ENCODE peak calls at places on chromosome 17, in eight cellular contexts. One of them, this sample, is unnamed.
A peak's percentile ranks its signal among the peaks of the same experiment; 100 is the strongest.

GRCh38 chr17:3005696-3006095 is 57.7 kb downstream of the OR1D5 start:
- DNase-seq in progenitor cell of endocrine pancreas: no peak
- DNase-seq in Calu3: no peak
- DNase-seq in sigmoid colon: no peak
- DNase-seq in neural crest cell: no peak
- DNase-seq in fibroblast of the aortic adventitia: no peak
- DNase-seq in ovary: no peak
- DNase-seq in foreskin fibroblast: no peak
- DNase-seq in this sample: no peak

GRCh38 chr17:82815354-82815753 is 24.5 kb downstream of the ZNF750 start:
- DNase-seq in foreskin fibroblast: no peak
- DNase-seq in Calu3: no peak
- DNase-seq in fibroblast of the aortic adventitia: no peak
- DNase-seq in progenitor cell of endocrine pancreas: no peak
- DNase-seq in ovary: no peak
- DNase-seq in neural crest cell: no peak
- DNase-seq in sigmoid colon: no peak
- DNase-seq in this sample: no peak

GRCh38 chr17:45931677-45932076 is 37.3 kb downstream of the MAPT start:
- DNase-seq in progenitor cell of endocrine pancreas: no peak
- DNase-seq in fibroblast of the aortic adventitia: no peak
- DNase-seq in ovary: no peak
- DNase-seq in Calu3: no peak
- DNase-seq in neural crest cell: no peak
- DNase-seq in foreskin fibroblast: no peak
- DNase-seq in sigmoid colon: no peak
- DNase-seq in this sample: no peak

GRCh38 chr17:49229076-49229804 is 1.3 kb downstream of the PHOSPHO1 start:
- DNase-seq in neural crest cell: no peak
- DNase-seq in foreskin fibroblast: no peak
- DNase-seq in ovary: no peak
- DNase-seq in progenitor cell of endocrine pancreas: no peak
- DNase-seq in Calu3: no peak
- DNase-seq in fibroblast of the aortic adventitia: no peak
- DNase-seq in sigmoid colon: no peak
- DNase-seq in this sample: no peak

GRCh38 chr17:146983-147761 is 9.8 kb downstream of the SCGB1C2 start:
- DNase-seq in fibroblast of the aortic adventitia: no peak
- DNase-seq in ovary: peak; percentile 18
- DNase-seq in foreskin fibroblast: no peak
- DNase-seq in sigmoid colon: peak; percentile 55
- DNase-seq in neural crest cell: no peak
- DNase-seq in Calu3: no peak
- DNase-seq in progenitor cell of endocrine pancreas: peak; percentile 7
- DNase-seq in this sample: no peak

GRCh38 chr17:5019475-5019956 is 15.7 kb downstream of the SLC52A1 start:
- DNase-seq in foreskin fibroblast: no peak
- DNase-seq in ovary: no peak
- DNase-seq in sigmoid colon: no peak
- DNase-seq in progenitor cell of endocrine pancreas: no peak
- DNase-seq in Calu3: no peak
- DNase-seq in fibroblast of the aortic adventitia: no peak
- DNase-seq in neural crest cell: no peak
- DNase-seq in this sample: no peak

GRCh38 chr17:31811021-31811565 is 48.0 kb downstream of the COPRS start:
- DNase-seq in Calu3: no peak
- DNase-seq in sigmoid colon: no peak
- DNase-seq in fibroblast of the aortic adventitia: peak; percentile 80
- DNase-seq in neural crest cell: no peak
- DNase-seq in foreskin fibroblast: no peak
- DNase-seq in ovary: no peak
- DNase-seq in progenitor cell of endocrine pancreas: no peak
- DNase-seq in this sample: no peak

GRCh38 chr17:231966-232807 is 50.7 kb upstream of the DOC2B start:
- DNase-seq in fibroblast of the aortic adventitia: no peak
- DNase-seq in ovary: no peak
- DNase-seq in sigmoid colon: peak; percentile 48
- DNase-seq in progenitor cell of endocrine pancreas: no peak
- DNase-seq in neural crest cell: no peak
- DNase-seq in foreskin fibroblast: no peak
- DNase-seq in Calu3: no peak
- DNase-seq in this sample: no peak

GRCh38 chr17:53234138-53234537 is 588.6 kb upstream of the KIF2B start:
- DNase-seq in ovary: no peak
- DNase-seq in sigmoid colon: no peak
- DNase-seq in foreskin fibroblast: no peak
- DNase-seq in neural crest cell: no peak
- DNase-seq in progenitor cell of endocrine pancreas: no peak
- DNase-seq in fibroblast of the aortic adventitia: no peak
- DNase-seq in Calu3: no peak
- DNase-seq in this sample: no peak

GRCh38 chr17:82583720-82584234 is 64.2 kb downstream of the FOXK2 start:
- DNase-seq in neural crest cell: no peak
- DNase-seq in sigmoid colon: no peak
- DNase-seq in ovary: no peak
- DNase-seq in Calu3: no peak
- DNase-seq in fibroblast of the aortic adventitia: no peak
- DNase-seq in progenitor cell of endocrine pancreas: no peak
- DNase-seq in foreskin fibroblast: no peak
- DNase-seq in this sample: no peak

GRCh38 chr17:43671075-43671692 is 9.5 kb upstream of the MEOX1 start:
- DNase-seq in ovary: no peak
- DNase-seq in fibroblast of the aortic adventitia: peak; percentile 62
- DNase-seq in progenitor cell of endocrine pancreas: no peak
- DNase-seq in sigmoid colon: no peak
- DNase-seq in foreskin fibroblast: peak; percentile 64
- DNase-seq in neural crest cell: no peak
- DNase-seq in Calu3: no peak
- DNase-seq in this sample: no peak

GRCh38 chr17:73551144-73551543 is 93.1 kb downstream of the SDK2 start:
- DNase-seq in neural crest cell: no peak
- DNase-seq in fibroblast of the aortic adventitia: no peak
- DNase-seq in ovary: no peak
- DNase-seq in progenitor cell of endocrine pancreas: no peak
- DNase-seq in sigmoid colon: no peak
- DNase-seq in foreskin fibroblast: no peak
- DNase-seq in Calu3: no peak
- DNase-seq in this sample: no peak

GRCh38 chr17:78329263-78330059 is 30.4 kb downstream of the SOCS3 start:
- DNase-seq in foreskin fibroblast: peak; percentile 87
- DNase-seq in ovary: peak; percentile 53
- DNase-seq in fibroblast of the aortic adventitia: peak; percentile 64
- DNase-seq in progenitor cell of endocrine pancreas: no peak
- DNase-seq in neural crest cell: no peak
- DNase-seq in Calu3: peak; percentile 72
- DNase-seq in sigmoid colon: no peak
- DNase-seq in this sample: no peak

GRCh38 chr17:83144421-83145357 is 65.3 kb downstream of the METRNL start:
- DNase-seq in fibroblast of the aortic adventitia: peak; percentile 73
- DNase-seq in ovary: peak; percentile 50
- DNase-seq in progenitor cell of endocrine pancreas: no peak
- DNase-seq in sigmoid colon: peak; percentile 69
- DNase-seq in neural crest cell: no peak
- DNase-seq in Calu3: no peak
- DNase-seq in foreskin fibroblast: peak; percentile 62
- DNase-seq in this sample: no peak

GRCh38 chr17:78645421-78646295 is 68.5 kb upstream of the DNAH17 start:
- DNase-seq in Calu3: peak; percentile 25
- DNase-seq in progenitor cell of endocrine pancreas: no peak
- DNase-seq in sigmoid colon: peak; percentile 89
- DNase-seq in foreskin fibroblast: no peak
- DNase-seq in ovary: no peak
- DNase-seq in fibroblast of the aortic adventitia: peak; percentile 10
- DNase-seq in neural crest cell: no peak
- DNase-seq in this sample: peak; percentile 64

GRCh38 chr17:39765766-39766165 is 28.0 kb downstream of the GRB7 start:
- DNase-seq in progenitor cell of endocrine pancreas: no peak
- DNase-seq in fibroblast of the aortic adventitia: no peak
- DNase-seq in foreskin fibroblast: no peak
- DNase-seq in neural crest cell: no peak
- DNase-seq in ovary: no peak
- DNase-seq in Calu3: no peak
- DNase-seq in sigmoid colon: no peak
- DNase-seq in this sample: no peak

GRCh38 chr17:76351526-76352071 is 2.1 kb downstream of the PRPSAP1 start:
- DNase-seq in fibroblast of the aortic adventitia: no peak
- DNase-seq in Calu3: no peak
- DNase-seq in ovary: no peak
- DNase-seq in progenitor cell of endocrine pancreas: no peak
- DNase-seq in neural crest cell: no peak
- DNase-seq in foreskin fibroblast: no peak
- DNase-seq in sigmoid colon: no peak
- DNase-seq in this sample: no peak

GRCh38 chr17:76353599-76354316 is at the start of gene PRPSAP1:
- DNase-seq in ovary: peak; percentile 87
- DNase-seq in fibroblast of the aortic adventitia: peak; percentile 93
- DNase-seq in neural crest cell: peak; percentile 85
- DNase-seq in Calu3: peak; percentile 87
- DNase-seq in progenitor cell of endocrine pancreas: peak; percentile 70
- DNase-seq in foreskin fibroblast: peak; percentile 89
- DNase-seq in sigmoid colon: peak; percentile 92
- DNase-seq in this sample: peak; percentile 74

GRCh38 chr17:76354747-76355310 is 1.1 kb upstream of the PRPSAP1 start:
- DNase-seq in ovary: no peak
- DNase-seq in Calu3: no peak
- DNase-seq in fibroblast of the aortic adventitia: no peak
- DNase-seq in progenitor cell of endocrine pancreas: no peak
- DNase-seq in neural crest cell: no peak
- DNase-seq in sigmoid colon: no peak
- DNase-seq in foreskin fibroblast: no peak
- DNase-seq in this sample: no peak

GRCh38 chr17:76354317-76354729 is 607 bp upstream of the PRPSAP1 start:
- DNase-seq in progenitor cell of endocrine pancreas: no peak
- DNase-seq in foreskin fibroblast: no peak
- DNase-seq in ovary: no peak
- DNase-seq in sigmoid colon: no peak
- DNase-seq in Calu3: no peak
- DNase-seq in fibroblast of the aortic adventitia: no peak
- DNase-seq in neural crest cell: no peak
- DNase-seq in this sample: no peak

DNA sequence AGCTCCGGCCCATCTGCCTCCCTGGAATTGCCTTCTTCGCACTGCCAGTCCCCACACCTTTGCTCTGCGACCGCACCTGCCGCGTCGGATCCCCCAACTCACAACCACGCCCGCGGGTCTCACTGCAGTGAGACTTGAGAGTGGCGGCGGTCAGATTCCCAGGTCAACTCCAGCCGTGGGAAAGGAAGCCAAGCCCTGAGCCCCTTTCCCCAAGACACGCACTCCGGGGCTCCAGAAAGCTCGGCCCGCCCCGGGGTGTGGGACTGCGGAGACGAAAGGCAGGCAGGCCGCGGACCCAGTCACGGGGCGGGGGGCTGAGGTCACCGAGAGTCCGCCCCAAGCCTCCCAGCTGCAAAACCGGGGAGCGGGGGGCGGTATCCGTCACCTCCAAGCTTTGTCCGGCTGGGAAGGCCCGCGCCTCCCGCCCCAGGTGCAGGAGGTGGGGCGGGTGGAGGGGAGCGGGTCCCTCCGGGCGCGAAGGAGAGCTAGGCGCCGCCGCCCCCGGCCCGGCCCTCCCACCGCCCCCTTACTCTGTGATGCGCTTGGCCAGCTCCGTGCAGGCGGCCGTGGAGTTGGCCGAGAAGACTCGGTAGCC is 615 bp downstream of the PRPSAP1 start:
- DNase-seq in fibroblast of the aortic adventitia: no peak
- DNase-seq in sigmoid colon: peak; percentile 68
- DNase-seq in Calu3: peak; percentile 11
- DNase-seq in foreskin fibroblast: no peak
- DNase-seq in ovary: peak; percentile 48
- DNase-seq in progenitor cell of endocrine pancreas: no peak
- DNase-seq in neural crest cell: no peak
- DNase-seq in this sample: no peak
- TF ChIP-seq CTCF in fibroblast of the aortic adventitia: no peak
- TF ChIP-seq CTCF in sigmoid colon: no peak
- TF ChIP-seq CTCF in Calu3: no peak
- TF ChIP-seq CTCF in foreskin fibroblast: no peak
- TF ChIP-seq CTCF in ovary: no peak
- TF ChIP-seq CTCF in progenitor cell of endocrine pancreas: no peak
- TF ChIP-seq CTCF in neural crest cell: no peak
- TF ChIP-seq CTCF in this sample: no peak

GRCh38 chr17:28366605-28367004 is 1.6 kb upstream of the SEBOX start:
- DNase-seq in neural crest cell: no peak
- DNase-seq in fibroblast of the aortic adventitia: no peak
- DNase-seq in sigmoid colon: no peak
- DNase-seq in Calu3: no peak
- DNase-seq in ovary: no peak
- DNase-seq in foreskin fibroblast: no peak
- DNase-seq in progenitor cell of endocrine pancreas: no peak
- DNase-seq in this sample: no peak
- TF ChIP-seq CTCF in neural crest cell: no peak
- TF ChIP-seq CTCF in fibroblast of the aortic adventitia: peak; percentile 8
- TF ChIP-seq CTCF in sigmoid colon: no peak
- TF ChIP-seq CTCF in Calu3: no peak
- TF ChIP-seq CTCF in ovary: no peak
- TF ChIP-seq CTCF in foreskin fibroblast: no peak
- TF ChIP-seq CTCF in progenitor cell of endocrine pancreas: no peak
- TF ChIP-seq CTCF in this sample: no peak

GRCh38 chr17:33596904-33597303 is 303.8 kb upstream of the ASIC2 start:
- DNase-seq in foreskin fibroblast: no peak
- DNase-seq in ovary: no peak
- DNase-seq in neural crest cell: no peak
- DNase-seq in Calu3: no peak
- DNase-seq in sigmoid colon: no peak
- DNase-seq in progenitor cell of endocrine pancreas: no peak
- DNase-seq in fibroblast of the aortic adventitia: no peak
- DNase-seq in this sample: no peak
- TF ChIP-seq CTCF in foreskin fibroblast: no peak
- TF ChIP-seq CTCF in ovary: no peak
- TF ChIP-seq CTCF in neural crest cell: no peak
- TF ChIP-seq CTCF in Calu3: no peak
- TF ChIP-seq CTCF in sigmoid colon: no peak
- TF ChIP-seq CTCF in progenitor cell of endocrine pancreas: no peak
- TF ChIP-seq CTCF in fibroblast of the aortic adventitia: no peak
- TF ChIP-seq CTCF in this sample: no peak

GRCh38 chr17:68353121-68353521 is 61.8 kb downstream of the ARSG start:
- DNase-seq in foreskin fibroblast: no peak
- DNase-seq in progenitor cell of endocrine pancreas: no peak
- DNase-seq in Calu3: no peak
- DNase-seq in neural crest cell: no peak
- DNase-seq in ovary: no peak
- DNase-seq in fibroblast of the aortic adventitia: no peak
- DNase-seq in sigmoid colon: no peak
- DNase-seq in this sample: no peak

GRCh38 chr17:68349157-68349556 is 57.9 kb downstream of the ARSG start:
- DNase-seq in ovary: no peak
- DNase-seq in progenitor cell of endocrine pancreas: no peak
- DNase-seq in sigmoid colon: no peak
- DNase-seq in Calu3: no peak
- DNase-seq in neural crest cell: no peak
- DNase-seq in fibroblast of the aortic adventitia: no peak
- DNase-seq in foreskin fibroblast: no peak
- DNase-seq in this sample: no peak

GRCh38 chr17:68355093-68355492 is 63.8 kb downstream of the ARSG start:
- DNase-seq in Calu3: no peak
- DNase-seq in foreskin fibroblast: peak; percentile 52
- DNase-seq in ovary: no peak
- DNase-seq in neural crest cell: no peak
- DNase-seq in sigmoid colon: no peak
- DNase-seq in fibroblast of the aortic adventitia: peak; percentile 25
- DNase-seq in progenitor cell of endocrine pancreas: no peak
- DNase-seq in this sample: no peak

GRCh38 chr17:68352041-68352440 is 60.7 kb downstream of the ARSG start:
- DNase-seq in foreskin fibroblast: no peak
- DNase-seq in Calu3: no peak
- DNase-seq in sigmoid colon: no peak
- DNase-seq in neural crest cell: no peak
- DNase-seq in progenitor cell of endocrine pancreas: no peak
- DNase-seq in ovary: no peak
- DNase-seq in fibroblast of the aortic adventitia: no peak
- DNase-seq in this sample: no peak

GRCh38 chr17:68351395-68351794 is 60.1 kb downstream of the ARSG start:
- DNase-seq in Calu3: no peak
- DNase-seq in ovary: no peak
- DNase-seq in foreskin fibroblast: peak; percentile 28
- DNase-seq in neural crest cell: no peak
- DNase-seq in sigmoid colon: no peak
- DNase-seq in progenitor cell of endocrine pancreas: no peak
- DNase-seq in fibroblast of the aortic adventitia: peak; percentile 33
- DNase-seq in this sample: no peak
- TF ChIP-seq CTCF in Calu3: no peak
- TF ChIP-seq CTCF in ovary: peak; percentile 13
- TF ChIP-seq CTCF in foreskin fibroblast: peak; percentile 27
- TF ChIP-seq CTCF in neural crest cell: no peak
- TF ChIP-seq CTCF in sigmoid colon: no peak
- TF ChIP-seq CTCF in progenitor cell of endocrine pancreas: no peak
- TF ChIP-seq CTCF in fibroblast of the aortic adventitia: peak; percentile 31
- TF ChIP-seq CTCF in this sample: no peak